ENCODE peak calls at places on chromosomes 6 and 20, in six cellular contexts. A is gastrocnemius medialis, D is stomach, P is A549, E is tibial nerve, V is esophagus squamous epithelium. Y is an unnamed sample.

GRCh38 chr6:52595796-52596130 is 18.9 kb upstream of the TRAM2 start:
- DNase-seq in A (no peak), D (no peak), P (no peak), E (no peak), V (no peak), Y (no peak)

GRCh38 chr20:18057106-18057993 is at the start of gene OVOL2:
- DNase-seq in A (no peak), D (peak), P (no peak), E (no peak), V (no peak), Y (peak)

GRCh38 chr6:138052783-138053182 is 54.4 kb downstream of the PERP start:
- DNase-seq in A (no peak), D (no peak), P (no peak), E (no peak), V (no peak), Y (no peak)

GRCh38 chr6:136094812-136095211 is 155.3 kb downstream of the MTFR2 start:
- DNase-seq in A (no peak), D (no peak), P (no peak), E (no peak), V (no peak), Y (no peak)

GRCh38 chr6:82842721-82843120 is 222.9 kb downstream of the UBE3D start:
- DNase-seq in A (no peak), D (no peak), P (no peak), E (no peak), V (no peak), Y (no peak)

GRCh38 chr20:18719426-18719825 is 94.2 kb upstream of the SCP2D1 start:
- DNase-seq in A (no peak), D (no peak), P (no peak), E (no peak), V (no peak), Y (no peak)

GRCh38 chr6:147787407-147787806 is 278.9 kb downstream of the SAMD5 start:
- DNase-seq in A (no peak), D (no peak), P (no peak), E (no peak), V (no peak), Y (no peak)

GRCh38 chr6:152824666-152825065 is 74.1 kb downstream of the VIP start:
- DNase-seq in A (no peak), D (no peak), P (no peak), E (no peak), V (no peak), Y (no peak)

GRCh38 chr6:52388790-52389189 is 26.8 kb downstream of the PAQR8 start:
- DNase-seq in A (no peak), D (no peak), P (no peak), E (no peak), V (no peak), Y (no peak)

GRCh38 chr20:41169791-41170351 is 32.5 kb downstream of the PLCG1 start:
- DNase-seq in A (no peak), D (no peak), P (no peak), E (no peak), V (no peak), Y (peak)

GRCh38 chr20:16428112-16428511 is 145.1 kb downstream of the KIF16B start:
- DNase-seq in A (no peak), D (no peak), P (no peak), E (no peak), V (no peak), Y (no peak)

GRCh38 chr6:130708338-130708737 is 118.9 kb upstream of the SMLR1 start:
- DNase-seq in A (no peak), D (no peak), P (no peak), E (no peak), V (no peak), Y (no peak)

GRCh38 chr20:3071610-3072529 is at the start of gene OXT:
- DNase-seq in A (no peak), D (no peak), P (no peak), E (no peak), V (no peak), Y (peak)

GRCh38 chr20:58148891-58149290 is 79.6 kb downstream of the ANKRD60 start:
- DNase-seq in A (no peak), D (no peak), P (no peak), E (no peak), V (no peak), Y (no peak)

GRCh38 chr6:75208564-75209431 is 2.9 kb upstream of the COL12A1 start:
- DNase-seq in A (peak), D (peak), P (peak), E (peak), V (peak), Y (peak)

GRCh38 chr6:15574497-15574896 is 88.3 kb downstream of the DTNBP1 start:
- DNase-seq in A (no peak), D (no peak), P (no peak), E (no peak), V (no peak), Y (no peak)

GRCh38 chr20:61482425-61482887 is 230.4 kb downstream of the CDH4 start:
- DNase-seq in A (no peak), D (no peak), P (no peak), E (no peak), V (no peak), Y (no peak)

GRCh38 chr6:1162367-1163275 is 149.3 kb upstream of the FOXQ1 start:
- DNase-seq in A (no peak), D (no peak), P (no peak), E (no peak), V (no peak), Y (no peak)

GRCh38 chr20:35563834-35564233 is 22.0 kb downstream of the ERGIC3 start:
- DNase-seq in A (no peak), D (no peak), P (no peak), E (no peak), V (no peak), Y (no peak)

GRCh38 chr20:60600036-60600435 is 641.8 kb downstream of the CDH26 start:
- DNase-seq in A (no peak), D (no peak), P (no peak), E (no peak), V (no peak), Y (no peak)

GRCh38 chr6:90403489-90404381 is 107.1 kb upstream of the BACH2 start:
- DNase-seq in A (peak), D (no peak), P (no peak), E (no peak), V (no peak), Y (no peak)

GRCh38 chr6:155493694-155494143 is 38.1 kb upstream of the NOX3 start:
- DNase-seq in A (no peak), D (peak), P (peak), E (peak), V (no peak), Y (peak)

GRCh38 chr20:56003966-56004365 is 1.4 kb downstream of the CBLN4 start:
- DNase-seq in A (no peak), D (no peak), P (no peak), E (no peak), V (no peak), Y (no peak)

GRCh38 chr6:232896-233640 is 59.2 kb upstream of the DUSP22 start:
- DNase-seq in A (no peak), D (no peak), P (no peak), E (no peak), V (no peak), Y (no peak)

GRCh38 chr6:134178230-134179044 is 126.0 kb upstream of the SLC2A12 start:
- DNase-seq in A (peak), D (peak), P (peak), E (peak), V (peak), Y (peak)

GRCh38 chr6:62129127-62129526 is 156.9 kb downstream of the KHDRBS2 start:
- DNase-seq in A (no peak), D (no peak), P (no peak), E (no peak), V (no peak), Y (no peak)

GRCh38 chr6:3471711-3472110 is 14.9 kb upstream of the SLC22A23 start:
- DNase-seq in A (no peak), D (peak), P (no peak), E (no peak), V (no peak), Y (no peak)

GRCh38 chr6:46011241-46012085 is 4.2 kb downstream of the CLIC5 start:
- DNase-seq in A (no peak), D (peak), P (no peak), E (no peak), V (no peak), Y (no peak)

GRCh38 chr6:16690244-16691142 is 70.8 kb downstream of the ATXN1 start:
- DNase-seq in A (no peak), D (no peak), P (no peak), E (no peak), V (no peak), Y (no peak)

GRCh38 chr20:45949542-45950329 is 15.3 kb downstream of the PCIF1 start:
- DNase-seq in A (no peak), D (no peak), P (no peak), E (no peak), V (no peak), Y (peak)

GRCh38 chr20:14434379-14435136 is 97.1 kb upstream of the FLRT3 start:
- DNase-seq in A (no peak), D (no peak), P (no peak), E (no peak), V (no peak), Y (no peak)

GRCh38 chr6:33030245-33030644 is 20.9 kb upstream of the HLA-DOA start:
- DNase-seq in A (no peak), D (no peak), P (no peak), E (no peak), V (no peak), Y (no peak)

GRCh38 chr6:33028220-33028849 is 18.9 kb upstream of the HLA-DOA start:
- DNase-seq in A (no peak), D (no peak), P (no peak), E (no peak), V (no peak), Y (no peak)

GRCh38 chr6:33034554-33034953 is 25.2 kb upstream of the HLA-DOA start:
- DNase-seq in A (no peak), D (no peak), P (no peak), E (no peak), V (no peak), Y (no peak)

GRCh38 chr6:33029297-33030184 is 20.1 kb upstream of the HLA-DOA start:
- DNase-seq in A (no peak), D (peak), P (no peak), E (peak), V (peak), Y (no peak)
- TF ChIP-seq POLR2A in A (no peak), D (no peak), P (no peak), E (peak), V (peak), Y (no peak)

DNA sequence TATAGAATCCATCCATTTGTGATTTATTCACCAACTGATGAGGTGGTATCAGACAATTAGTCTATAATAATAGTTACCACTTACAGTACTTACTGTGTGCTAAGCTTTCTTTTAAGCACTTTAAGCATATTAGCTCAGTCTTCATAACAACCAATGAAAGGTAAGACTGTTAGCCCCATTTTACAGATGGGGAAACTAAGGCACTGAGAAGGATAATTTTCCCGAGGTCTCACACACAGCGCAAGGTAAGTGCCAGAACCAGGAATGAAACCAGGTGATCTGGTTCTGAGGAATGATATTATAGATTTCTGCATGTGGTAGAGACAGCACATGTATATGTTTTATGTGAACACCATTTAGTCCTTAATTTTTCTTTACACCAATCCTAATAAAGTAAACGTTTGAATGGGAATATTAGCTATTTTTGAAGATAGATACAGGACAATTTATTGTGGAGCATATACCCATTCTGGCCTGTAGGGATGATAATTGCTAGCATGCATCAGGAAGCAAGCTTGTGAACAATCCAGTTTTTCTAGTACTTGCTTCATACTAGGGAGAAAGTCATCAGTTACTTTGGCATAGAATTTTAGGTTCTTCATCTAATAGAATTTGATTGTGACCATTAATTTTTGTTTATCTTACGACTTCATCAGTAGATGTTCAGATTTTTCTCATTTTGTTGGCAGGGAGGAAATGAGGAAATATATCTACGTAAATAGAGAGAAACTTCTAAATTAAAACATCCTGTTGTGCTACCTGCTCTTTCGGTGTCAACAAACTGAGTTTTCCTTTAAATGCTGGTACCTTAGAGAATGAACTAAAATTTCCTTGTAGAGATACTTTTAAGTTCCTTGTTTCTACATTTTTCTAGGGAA is 3.0 kb downstream of the YWHAB start:
- DNase-seq in A (no peak), D (no peak), P (peak), E (no peak), V (no peak), Y (no peak)
- TF ChIP-seq CTCF in A (no peak), D (no peak), P (no peak), E (peak), V (peak), Y (no peak)

GRCh38 chr20:50189681-50190250 is 864 bp upstream of the CEBPB start:
- DNase-seq in A (no peak), D (peak), P (no peak), E (no peak), V (no peak), Y (peak)
- H3K4me3 ChIP-seq in A (peak), D (peak), P (peak), E (peak), V (peak), Y (no peak)

GRCh38 chr20:53595018-53595378 is 1.4 kb upstream of the ZNF217 start:
- DNase-seq in A (no peak), D (no peak), P (no peak), E (no peak), V (no peak), Y (no peak)

GRCh38 chr20:53597521-53598120 is 4.0 kb upstream of the ZNF217 start:
- DNase-seq in A (no peak), D (no peak), P (no peak), E (no peak), V (no peak), Y (no peak)

GRCh38 chr20:53597085-53597482 is 3.4 kb upstream of the ZNF217 start:
- DNase-seq in A (no peak), D (peak), P (no peak), E (no peak), V (no peak), Y (no peak)

GRCh38 chr20:53598140-53599038 is 4.8 kb upstream of the ZNF217 start:
- DNase-seq in A (no peak), D (peak), P (no peak), E (no peak), V (no peak), Y (peak)

DNA sequence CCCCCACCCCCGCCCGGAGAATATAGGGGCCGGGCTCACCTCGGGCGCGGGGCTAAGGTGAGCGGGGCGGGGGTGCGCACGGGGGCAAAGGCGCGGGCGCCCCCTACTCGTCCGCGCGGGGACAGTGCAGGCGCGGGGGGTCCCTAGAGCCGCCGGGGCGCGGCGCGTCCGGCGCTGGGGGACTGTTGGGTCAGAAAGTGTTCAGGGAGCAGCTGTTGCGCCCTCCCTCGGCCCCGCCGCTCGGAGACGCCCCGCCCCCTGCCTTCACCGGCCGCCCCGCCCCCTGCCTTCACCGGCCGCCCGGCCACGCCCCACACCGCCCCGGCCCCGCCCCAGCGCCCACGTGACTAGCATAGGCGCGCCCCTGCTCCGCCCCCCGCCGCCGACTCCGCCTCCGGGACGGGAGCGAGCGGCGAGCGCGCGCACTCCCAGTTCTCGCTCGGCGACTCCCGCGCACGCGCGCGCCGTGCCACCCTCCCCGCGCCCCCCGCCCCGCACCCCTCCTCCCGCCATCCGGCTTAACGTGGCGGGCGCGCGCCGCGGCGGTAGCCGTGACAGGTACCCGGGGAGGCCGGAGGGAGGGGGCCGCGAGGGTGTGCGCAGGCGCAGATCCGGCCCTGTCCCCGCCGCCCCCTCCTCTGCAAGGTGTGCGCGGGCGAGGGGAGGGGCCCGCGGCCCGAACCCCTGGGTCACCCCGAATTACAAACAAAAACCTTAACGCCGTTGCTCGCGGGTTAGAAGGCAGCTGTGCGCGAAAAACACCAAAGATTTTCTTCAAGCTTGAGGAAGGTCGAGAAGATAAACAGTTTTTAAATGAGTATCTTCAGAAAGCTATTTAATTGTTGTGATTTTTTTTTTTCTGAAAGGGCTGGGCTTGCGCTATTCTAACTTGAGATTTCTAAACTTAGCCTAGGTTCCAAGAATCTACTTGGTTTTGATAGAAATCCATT is 704 bp upstream of the ZNF217 start:
- DNase-seq in A (peak), D (peak), P (peak), E (peak), V (peak), Y (peak)
- TF ChIP-seq POLR2A in A (peak), D (no peak), P (peak), E (peak), V (peak), Y (no peak)

GRCh38 chr20:63752411-63753101 is 13.0 kb downstream of the SLC2A4RG start:
- DNase-seq in A (no peak), D (no peak), P (no peak), E (no peak), V (no peak), Y (no peak)
- TF ChIP-seq CTCF in A (no peak), D (no peak), P (no peak), E (no peak), V (no peak), Y (no peak)

DNA sequence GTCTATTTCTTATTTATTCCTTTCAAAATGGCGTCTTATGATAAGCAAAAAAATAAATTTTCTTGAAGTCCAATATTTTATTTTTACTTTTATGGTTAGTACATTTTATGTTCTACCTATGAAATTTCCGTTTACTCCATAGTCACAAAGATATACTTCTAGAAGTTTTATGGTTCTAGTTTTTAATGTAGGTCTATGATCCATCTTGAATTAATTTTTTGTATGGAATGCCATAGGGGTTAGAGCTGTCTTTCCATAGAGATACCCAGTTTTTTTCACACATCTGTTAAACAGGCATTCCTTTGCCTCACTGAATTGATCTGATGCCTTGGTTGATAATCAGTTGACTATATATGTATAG is 24.9 kb upstream of the ASIP start:
- DNase-seq in A (no peak), D (no peak), P (no peak), E (no peak), V (no peak), Y (no peak)
- H3K4me3 ChIP-seq in A (peak), D (peak), P (peak), E (peak), V (peak), Y (no peak)

DNA sequence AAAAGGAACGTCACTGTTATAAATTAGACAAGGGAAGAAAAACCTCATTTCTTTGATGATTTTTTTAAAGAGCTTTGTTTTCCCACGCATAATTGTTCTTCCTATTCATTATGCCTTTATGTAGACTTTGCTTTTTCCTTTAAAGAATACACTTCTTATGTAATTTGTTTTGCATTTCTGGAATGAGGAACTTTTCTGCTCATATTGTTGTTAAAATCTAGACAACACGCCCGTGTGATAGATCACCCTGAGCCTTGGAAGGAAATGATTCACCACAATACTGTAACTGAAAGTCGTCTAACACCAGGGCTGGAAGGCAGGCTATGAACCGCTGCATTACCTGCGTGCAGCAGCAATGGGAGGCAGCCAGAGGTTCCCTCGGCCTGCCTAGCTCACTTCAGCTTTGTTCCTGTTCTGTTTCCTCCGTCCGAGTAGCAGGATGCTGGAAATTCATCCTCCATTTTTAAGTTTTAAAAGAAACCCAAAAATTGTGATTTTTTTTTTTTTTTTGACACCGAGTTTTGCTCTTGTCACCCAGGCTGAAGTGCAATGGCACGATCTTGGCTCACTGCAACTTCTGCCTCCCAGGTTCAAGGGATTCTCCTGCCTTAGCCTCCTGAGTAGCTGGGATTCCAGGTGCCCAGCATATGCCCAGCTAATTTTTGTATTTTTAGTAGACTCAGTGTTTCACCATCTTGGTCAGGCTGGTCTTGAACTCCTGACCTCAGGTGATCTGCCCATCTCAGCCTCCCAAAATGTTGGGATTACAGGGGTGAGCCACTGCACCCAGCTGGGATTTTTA is 49.6 kb upstream of the ZNF217 start:
- DNase-seq in A (no peak), D (peak), P (peak), E (no peak), V (no peak), Y (peak)
- TF ChIP-seq POLR2A in A (no peak), D (no peak), P (no peak), E (no peak), V (peak), Y (no peak)

GRCh38 chr20:31260326-31260932 is 3.0 kb downstream of the DEFB115 start:
- DNase-seq in A (no peak), D (no peak), P (peak), E (no peak), V (no peak), Y (no peak)
- TF ChIP-seq CTCF in A (no peak), D (no peak), P (peak), E (no peak), V (peak), Y (no peak)

GRCh38 chr6:25036461-25036860 is 100.7 kb upstream of the RIPOR2 start:
- DNase-seq in A (no peak), D (no peak), P (no peak), E (no peak), V (no peak), Y (no peak)

GRCh38 chr6:25032964-25033363 is 97.2 kb upstream of the RIPOR2 start:
- DNase-seq in A (no peak), D (no peak), P (no peak), E (no peak), V (no peak), Y (no peak)

GRCh38 chr6:25038300-25038699 is 102.5 kb upstream of the RIPOR2 start:
- DNase-seq in A (no peak), D (no peak), P (no peak), E (no peak), V (no peak), Y (no peak)

GRCh38 chr6:25034477-25034876 is 98.7 kb upstream of the RIPOR2 start:
- DNase-seq in A (no peak), D (no peak), P (no peak), E (no peak), V (no peak), Y (no peak)

GRCh38 chr6:25035451-25036435 is 100.0 kb upstream of the RIPOR2 start:
- DNase-seq in A (no peak), D (no peak), P (no peak), E (no peak), V (no peak), Y (no peak)
- H3K4me3 ChIP-seq in A (no peak), D (no peak), P (no peak), E (peak), V (no peak), Y (no peak)

Y was measured in lower leg skin.